ENCODE peak calls at places on chromosome X, in five cellular contexts. Q, B, X, A and U are unnamed samples.

GRCh38 chrX:39249999-39250398 is 448.7 kb downstream of the MID1IP1 start:
- DNase-seq in B (no peak), Q (no peak), X (no peak), A (no peak), U (no peak)

GRCh38 chrX:24902808-24903207 is 113.0 kb downstream of the ARX start:
- DNase-seq in Q (no peak), X (no peak), A (no peak), B (peak), U (peak)

GRCh38 chrX:103531002-103531401 is 11.7 kb upstream of the RAB40A start:
- DNase-seq in Q (no peak), X (no peak), B (peak), A (no peak), U (peak)

GRCh38 chrX:115889121-115889890 is 281.2 kb upstream of the AGTR2 start:
- DNase-seq in A (no peak), Q (no peak), X (no peak), B (no peak), U (no peak)

GRCh38 chrX:120653000-120653399 is 23.1 kb upstream of the C1GALT1C1 start:
- DNase-seq in B (no peak), X (no peak), Q (no peak), A (no peak), U (no peak)

GRCh38 chrX:48939417-48940228 is 17.8 kb downstream of the OTUD5 start:
- DNase-seq in B (no peak), A (no peak), X (no peak), Q (peak), U (no peak)

GRCh38 chrX:47587091-47587891 is 5.1 kb downstream of the TIMP1 start:
- DNase-seq in X (no peak), A (no peak), B (peak), Q (no peak), U (no peak)

GRCh38 chrX:74606342-74606741 is 8.1 kb downstream of the RLIM start:
- DNase-seq in B (no peak), X (no peak), Q (no peak), A (no peak), U (no peak)

GRCh38 chrX:55342533-55343501 is 78.1 kb upstream of the PAGE3 start:
- DNase-seq in B (peak), Q (peak), A (no peak), X (peak), U (no peak)

GRCh38 chrX:49230500-49231232 is 2.5 kb downstream of the CACNA1F start:
- DNase-seq in X (peak), Q (peak), A (no peak), B (peak), U (no peak)

GRCh38 chrX:40543661-40544328 is 37.0 kb upstream of the ATP6AP2 start:
- DNase-seq in B (peak), Q (peak), A (peak), X (peak), U (peak)

GRCh38 chrX:37347420-37347819 is 1.7 kb upstream of the PRRG1 start:
- DNase-seq in Q (no peak), A (no peak), B (peak), X (no peak), U (peak)

GRCh38 chrX:109839694-109840358 is 106.8 kb upstream of the ACSL4 start:
- DNase-seq in X (no peak), B (peak), Q (no peak), A (no peak), U (no peak)

GRCh38 chrX:154730271-154730883 is 20.5 kb downstream of the GAB3 start:
- DNase-seq in X (no peak), B (peak), A (no peak), Q (no peak), U (peak)